ENCODE peak calls at places on chromosomes 1 and 21, in nine cellular contexts. V is SJSA1, D is left ventricle myocardium inferior, R is PC-3, G is endodermal cell, S is neuronal stem cell, Q is tibial artery, U is A549, O is hepatocyte. T is an unnamed sample.
A peak's percentile ranks its signal among the peaks of the same experiment; 100 is the strongest.

GRCh38 chr1:6446665-6447015 is 19.3 kb downstream of the TNFRSF25 start:
- DNase-seq in G (no peak), S (no peak), U (no peak), Q (no peak), D (no peak), R (no peak), O (no peak), V (no peak), T (no peak)

GRCh38 chr1:204398197-204399125 is 13.2 kb downstream of the PPP1R15B start:
- DNase-seq in U (peak; percentile 96), G (peak; percentile 94), O (peak; percentile 91), V (peak; percentile 53), S (peak; percentile 52), R (peak; percentile 100), D (no peak), Q (no peak), T (peak; percentile 92)

GRCh38 chr1:54464477-54465146 is 58.4 kb upstream of the SSBP3 start:
- DNase-seq in U (no peak), V (no peak), O (no peak), Q (no peak), S (no peak), G (peak; percentile 77), R (no peak), D (no peak), T (peak; percentile 50)

GRCh38 chr1:230278871-230279582 is 147.1 kb downstream of the PGBD5 start:
- DNase-seq in R (no peak), S (no peak), Q (no peak), O (no peak), V (no peak), G (no peak), D (no peak), U (no peak), T (no peak)

GRCh38 chr21:29265690-29266479 is 32.8 kb upstream of the BACH1 start:
- DNase-seq in U (no peak), D (no peak), R (no peak), O (no peak), G (no peak), Q (no peak), V (no peak), S (no peak), T (no peak)

GRCh38 chr1:245285168-245285567 is 130.4 kb downstream of the KIF26B start:
- DNase-seq in Q (no peak), G (no peak), U (no peak), S (no peak), V (no peak), O (no peak), D (no peak), R (peak; percentile 25), T (no peak)

GRCh38 chr1:157113631-157114030 is 14.0 kb upstream of the ETV3L start:
- DNase-seq in Q (no peak), U (no peak), R (no peak), G (peak; percentile 70), S (no peak), D (no peak), V (no peak), O (no peak), T (no peak)

GRCh38 chr21:46622226-46622625 is 13.2 kb upstream of the PRMT2 start:
- DNase-seq in O (peak; percentile 19), Q (peak; percentile 24), R (no peak), V (no peak), U (no peak), D (peak; percentile 42), S (peak; percentile 72), G (no peak), T (peak; percentile 22)

GRCh38 chr21:42626171-42626570 is 27.2 kb upstream of the PDE9A start:
- DNase-seq in D (no peak), U (no peak), Q (no peak), V (no peak), G (no peak), R (no peak), S (no peak), O (no peak), T (no peak)

GRCh38 chr1:18681423-18681835 is 50.8 kb downstream of the PAX7 start:
- DNase-seq in O (peak; percentile 79), V (peak; percentile 8), G (no peak), Q (no peak), R (peak; percentile 82), D (no peak), U (peak; percentile 73), S (no peak), T (peak; percentile 39)

GRCh38 chr21:39537571-39537970 is 75.2 kb upstream of the B3GALT5 start:
- DNase-seq in O (no peak), D (no peak), Q (no peak), G (no peak), V (no peak), S (no peak), R (no peak), U (no peak), T (no peak)

GRCh38 chr1:6261615-6261995 is 707 bp upstream of the GPR153 start:
- DNase-seq in D (no peak), U (no peak), V (no peak), Q (no peak), O (peak; percentile 34), G (peak; percentile 82), S (no peak), R (no peak), T (peak; percentile 19)

GRCh38 chr1:158145173-158145719 is 35.4 kb upstream of the CD1D start:
- DNase-seq in Q (no peak), V (no peak), R (peak; percentile 74), S (no peak), D (peak; percentile 77), G (no peak), O (peak; percentile 22), U (no peak), T (no peak)

GRCh38 chr1:240946926-240947325 is 335.0 kb upstream of the GREM2 start:
- DNase-seq in O (peak; percentile 57), U (peak; percentile 35), S (no peak), G (peak; percentile 59), V (peak; percentile 20), D (no peak), R (peak; percentile 89), Q (no peak), T (peak; percentile 33)

GRCh38 chr1:1085171-1085841 is 11.2 kb upstream of the RNF223 start:
- DNase-seq in O (peak; percentile 4), S (no peak), G (no peak), U (no peak), R (no peak), D (no peak), Q (peak; percentile 9), V (no peak), T (no peak)

GRCh38 chr21:29904359-29905282 is 35.2 kb downstream of the GRIK1 start:
- DNase-seq in G (peak; percentile 53), R (peak; percentile 24), O (no peak), D (no peak), Q (no peak), S (no peak), V (no peak), U (no peak), T (no peak)

GRCh38 chr1:20324704-20325406 is 34.2 kb downstream of the VWA5B1 start:
- DNase-seq in V (no peak), U (no peak), O (no peak), R (no peak), G (no peak), S (no peak), Q (no peak), D (no peak), T (no peak)

GRCh38 chr1:67241200-67241746 is 66.4 kb upstream of the IL12RB2 start:
- DNase-seq in U (no peak), D (no peak), R (no peak), O (no peak), Q (no peak), G (no peak), S (no peak), V (no peak), T (no peak)

GRCh38 chr21:33115586-33116541 is 45.9 kb downstream of the OLIG1 start:
- DNase-seq in O (no peak), D (no peak), G (no peak), U (no peak), Q (no peak), V (no peak), S (no peak), R (no peak), T (no peak)

GRCh38 chr1:47563206-47563605 is 125.4 kb downstream of the FOXD2 start:
- DNase-seq in Q (peak; percentile 62), D (no peak), S (no peak), O (no peak), R (no peak), V (no peak), U (no peak), G (no peak), T (no peak)

DNA sequence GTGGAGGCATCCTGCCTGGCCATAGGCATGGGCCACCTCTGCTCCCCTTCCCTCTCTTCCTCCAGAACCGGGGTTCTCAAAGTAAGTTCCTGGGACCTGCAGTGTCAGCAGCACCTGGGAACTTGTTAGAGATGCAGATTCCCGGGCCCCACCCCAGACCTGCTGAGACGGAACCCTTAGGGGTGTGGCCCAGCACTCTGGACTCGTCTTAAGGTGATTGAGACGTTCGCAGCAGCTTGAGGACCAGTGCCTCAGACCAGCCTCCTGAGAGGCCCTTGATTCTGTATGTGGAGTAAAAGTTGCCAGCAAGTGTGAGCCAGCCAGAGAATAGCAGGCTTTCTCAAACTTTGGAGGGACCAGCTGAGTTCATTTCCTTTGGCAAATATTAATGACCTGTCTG is 14.2 kb downstream of the COQ8A start:
- DNase-seq in R (no peak), D (no peak), G (peak; percentile 41), U (no peak), Q (no peak), O (no peak), S (no peak), V (no peak), T (no peak)
- H3K4me1 ChIP-seq in R (no peaks in the 10 kb centered on the region), D (peaks cover 72% of the 10 kb centered on the region), G (no peaks in the 10 kb centered on the region), U (no peaks in the 10 kb centered on the region), Q (no peaks in the 10 kb centered on the region), O (no peaks in the 10 kb centered on the region), S (peaks cover 1% of the 10 kb centered on the region), V (peaks cover 8% of the 10 kb centered on the region), T (peaks cover 4% of the 10 kb centered on the region)

GRCh38 chr1:32455958-32456357 is 8.9 kb upstream of the ZBTB8B start:
- DNase-seq in R (no peak), D (no peak), G (no peak), O (no peak), V (no peak), S (no peak), Q (no peak), U (no peak), T (no peak)
- H3K27ac ChIP-seq in R (no peak overlapping the region), D (no peak overlapping the region), G (no peak overlapping the region), O (no peak overlapping the region), V (no peak overlapping the region), S (no peak overlapping the region), Q (no peak overlapping the region), U (no peak overlapping the region), T (no peak overlapping the region)

DNA sequence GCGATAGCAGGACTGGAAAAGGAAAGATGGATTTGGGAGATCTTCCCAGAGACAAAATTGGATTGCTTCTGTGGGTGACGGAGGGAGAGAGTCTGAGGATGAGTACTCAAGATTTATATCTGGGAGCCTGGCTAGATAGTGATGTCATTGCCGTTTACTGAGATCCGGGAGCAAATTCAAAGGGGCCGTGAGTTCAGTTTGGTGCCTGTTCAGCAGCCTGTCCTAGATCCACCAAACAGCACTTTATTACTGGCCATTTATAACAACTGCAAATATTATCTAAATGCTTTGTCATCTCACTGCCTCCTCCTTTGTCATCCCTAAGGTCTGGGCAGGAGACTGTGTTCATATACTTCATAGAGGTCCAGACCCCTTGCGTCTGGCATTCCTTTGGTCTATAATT is 29.2 kb downstream of the MAPKAPK2 start:
- DNase-seq in D (no peak), Q (no peak), O (peak; percentile 37), V (peak; percentile 34), R (peak; percentile 63), S (no peak), G (no peak), U (no peak), T (no peak)
- H3K4me1 ChIP-seq in D (peaks cover 98% of the 10 kb centered on the region), Q (peaks cover 39% of the 10 kb centered on the region), O (peaks cover 23% of the 10 kb centered on the region), V (peaks cover 44% of the 10 kb centered on the region), R (peaks cover 70% of the 10 kb centered on the region), S (peaks cover 7% of the 10 kb centered on the region), G (peaks cover 5% of the 10 kb centered on the region), U (peaks cover 94% of the 10 kb centered on the region), T (peaks cover 16% of the 10 kb centered on the region)

GRCh38 chr1:211577826-211578639 is 928 bp downstream of the SLC30A1 start:
- DNase-seq in D (peak; percentile 76), G (peak; percentile 96), V (peak; percentile 78), O (peak; percentile 88), R (peak; percentile 79), S (peak; percentile 57), Q (peak; percentile 67), U (peak; percentile 84), T (peak; percentile 75)
- H3K27ac ChIP-seq in D (peak overlapping the region; percentile 99), G (no peak overlapping the region), V (peak overlapping the region; percentile 60), O (peak overlapping the region; percentile 98), R (no peak overlapping the region), S (no peak overlapping the region), Q (peak overlapping the region; percentile 93), U (peak overlapping the region; percentile 95), T (peak overlapping the region; percentile 100)